ENCODE peak calls at places on chromosome 22, in four cellular contexts. One of them, this sample, is unnamed.

GRCh38 chr22:38924197-38924952 is 33.0 kb upstream of the APOBEC3A start:
- DNase-seq in ELF-1: no peak
- DNase-seq in islet precursor cell: no peak
- DNase-seq in activated CD4-positive, CD25-positive, alpha-beta regulatory T cell treated with anti-CD3 and anti-CD28 coated beads, Interleukin-2, amount 50 U/mL, for 72 hours: no peak
- DNase-seq in this sample: peak; percentile 97

GRCh38 chr22:16783453-16783852 is 41.8 kb downstream of the XKR3 start:
- DNase-seq in ELF-1: no peak
- DNase-seq in islet precursor cell: no peak
- DNase-seq in activated CD4-positive, CD25-positive, alpha-beta regulatory T cell treated with anti-CD3 and anti-CD28 coated beads, Interleukin-2, amount 50 U/mL, for 72 hours: no peak
- DNase-seq in this sample: no peak

GRCh38 chr22:44625981-44626687 is 75.9 kb upstream of the PRR5 start:
- DNase-seq in ELF-1: peak; percentile 84
- DNase-seq in islet precursor cell: peak; percentile 79
- DNase-seq in activated CD4-positive, CD25-positive, alpha-beta regulatory T cell treated with anti-CD3 and anti-CD28 coated beads, Interleukin-2, amount 50 U/mL, for 72 hours: peak; percentile 83
- DNase-seq in this sample: peak; percentile 20

GRCh38 chr22:19818264-19819208 is 36.1 kb downstream of the GNB1L start:
- DNase-seq in ELF-1: no peak
- DNase-seq in islet precursor cell: peak; percentile 45
- DNase-seq in activated CD4-positive, CD25-positive, alpha-beta regulatory T cell treated with anti-CD3 and anti-CD28 coated beads, Interleukin-2, amount 50 U/mL, for 72 hours: no peak
- DNase-seq in this sample: no peak

GRCh38 chr22:35838849-35839646 is 121.4 kb downstream of the APOL5 start:
- DNase-seq in ELF-1: peak; percentile 36
- DNase-seq in islet precursor cell: peak; percentile 69
- DNase-seq in activated CD4-positive, CD25-positive, alpha-beta regulatory T cell treated with anti-CD3 and anti-CD28 coated beads, Interleukin-2, amount 50 U/mL, for 72 hours: no peak
- DNase-seq in this sample: no peak

GRCh38 chr22:41382098-41382578 is 396 bp downstream of the TEF start:
- DNase-seq in ELF-1: peak; percentile 32
- DNase-seq in islet precursor cell: peak; percentile 86
- DNase-seq in activated CD4-positive, CD25-positive, alpha-beta regulatory T cell treated with anti-CD3 and anti-CD28 coated beads, Interleukin-2, amount 50 U/mL, for 72 hours: no peak
- DNase-seq in this sample: no peak

GRCh38 chr22:21926728-21927127 is 25.9 kb downstream of the PPM1F start:
- DNase-seq in ELF-1: no peak
- DNase-seq in islet precursor cell: peak; percentile 25
- DNase-seq in activated CD4-positive, CD25-positive, alpha-beta regulatory T cell treated with anti-CD3 and anti-CD28 coated beads, Interleukin-2, amount 50 U/mL, for 72 hours: no peak
- DNase-seq in this sample: no peak

GRCh38 chr22:28105396-28105795 is 186.3 kb upstream of the PITPNB start:
- DNase-seq in ELF-1: no peak
- DNase-seq in islet precursor cell: no peak
- DNase-seq in activated CD4-positive, CD25-positive, alpha-beta regulatory T cell treated with anti-CD3 and anti-CD28 coated beads, Interleukin-2, amount 50 U/mL, for 72 hours: no peak
- DNase-seq in this sample: no peak

GRCh38 chr22:30863161-30863833 is 105.3 kb downstream of the MORC2 start:
- DNase-seq in ELF-1: no peak
- DNase-seq in islet precursor cell: peak; percentile 58
- DNase-seq in activated CD4-positive, CD25-positive, alpha-beta regulatory T cell treated with anti-CD3 and anti-CD28 coated beads, Interleukin-2, amount 50 U/mL, for 72 hours: peak; percentile 7
- DNase-seq in this sample: no peak

GRCh38 chr22:37289156-37289735 is 6.9 kb downstream of the CYTH4 start:
- DNase-seq in ELF-1: no peak
- DNase-seq in islet precursor cell: no peak
- DNase-seq in activated CD4-positive, CD25-positive, alpha-beta regulatory T cell treated with anti-CD3 and anti-CD28 coated beads, Interleukin-2, amount 50 U/mL, for 72 hours: no peak
- DNase-seq in this sample: no peak

This sample was measured in NCI-H2029.